ENCODE peak calls at places on chromosome 20, in nine cellular contexts. One of them, this sample, is unnamed.

GRCh38 chr20:23212011-23212410 is 125.9 kb upstream of the CD93 start:
- DNase-seq in NCI-H1048: no peak
- DNase-seq in stimulated activated CD4-positive, alpha-beta T cell treated with anti-CD3 and anti-CD28 coated beads, Interleukin-4, amount 100 ng/mL, for 1 hour: no peak
- DNase-seq in caudate nucleus: no peak
- DNase-seq in Ammon's horn: no peak
- DNase-seq in left lung: no peak
- DNase-seq in non-pigmented ciliary epithelial cell: no peak
- DNase-seq in fibroblast of pulmonary artery: no peak
- DNase-seq in activated CD4-positive, alpha-beta T cell treated with anti-CD3 and anti-CD28 coated beads, Interleukin-2, amount 10 ng/mL, durations not matched to agents 24 days and 14 days: no peak
- DNase-seq in this sample: no peak

GRCh38 chr20:62362590-62362940 is 4.5 kb downstream of the LAMA5 start:
- DNase-seq in NCI-H1048: no peak
- DNase-seq in stimulated activated CD4-positive, alpha-beta T cell treated with anti-CD3 and anti-CD28 coated beads, Interleukin-4, amount 100 ng/mL, for 1 hour: no peak
- DNase-seq in caudate nucleus: no peak
- DNase-seq in Ammon's horn: no peak
- DNase-seq in left lung: peak
- DNase-seq in non-pigmented ciliary epithelial cell: no peak
- DNase-seq in fibroblast of pulmonary artery: no peak
- DNase-seq in activated CD4-positive, alpha-beta T cell treated with anti-CD3 and anti-CD28 coated beads, Interleukin-2, amount 10 ng/mL, durations not matched to agents 24 days and 14 days: no peak
- DNase-seq in this sample: no peak

GRCh38 chr20:37265152-37265551 is 3.5 kb upstream of the GHRH start:
- DNase-seq in NCI-H1048: no peak
- DNase-seq in stimulated activated CD4-positive, alpha-beta T cell treated with anti-CD3 and anti-CD28 coated beads, Interleukin-4, amount 100 ng/mL, for 1 hour: no peak
- DNase-seq in caudate nucleus: no peak
- DNase-seq in Ammon's horn: no peak
- DNase-seq in left lung: no peak
- DNase-seq in non-pigmented ciliary epithelial cell: no peak
- DNase-seq in fibroblast of pulmonary artery: no peak
- DNase-seq in activated CD4-positive, alpha-beta T cell treated with anti-CD3 and anti-CD28 coated beads, Interleukin-2, amount 10 ng/mL, durations not matched to agents 24 days and 14 days: peak
- DNase-seq in this sample: no peak

GRCh38 chr20:50071039-50071888 is 41.7 kb downstream of the UBE2V1 start:
- DNase-seq in NCI-H1048: peak
- DNase-seq in stimulated activated CD4-positive, alpha-beta T cell treated with anti-CD3 and anti-CD28 coated beads, Interleukin-4, amount 100 ng/mL, for 1 hour: peak
- DNase-seq in caudate nucleus: peak
- DNase-seq in Ammon's horn: peak
- DNase-seq in left lung: peak
- DNase-seq in non-pigmented ciliary epithelial cell: no peak
- DNase-seq in fibroblast of pulmonary artery: peak
- DNase-seq in activated CD4-positive, alpha-beta T cell treated with anti-CD3 and anti-CD28 coated beads, Interleukin-2, amount 10 ng/mL, durations not matched to agents 24 days and 14 days: peak
- DNase-seq in this sample: peak

GRCh38 chr20:41139227-41140093 is 2.1 kb downstream of the PLCG1 start:
- DNase-seq in NCI-H1048: no peak
- DNase-seq in stimulated activated CD4-positive, alpha-beta T cell treated with anti-CD3 and anti-CD28 coated beads, Interleukin-4, amount 100 ng/mL, for 1 hour: no peak
- DNase-seq in caudate nucleus: no peak
- DNase-seq in Ammon's horn: peak
- DNase-seq in left lung: peak
- DNase-seq in non-pigmented ciliary epithelial cell: no peak
- DNase-seq in fibroblast of pulmonary artery: no peak
- DNase-seq in activated CD4-positive, alpha-beta T cell treated with anti-CD3 and anti-CD28 coated beads, Interleukin-2, amount 10 ng/mL, durations not matched to agents 24 days and 14 days: peak
- DNase-seq in this sample: no peak

GRCh38 chr20:63066506-63067265 is 59.9 kb upstream of the BHLHE23 start:
- DNase-seq in NCI-H1048: no peak
- DNase-seq in stimulated activated CD4-positive, alpha-beta T cell treated with anti-CD3 and anti-CD28 coated beads, Interleukin-4, amount 100 ng/mL, for 1 hour: no peak
- DNase-seq in caudate nucleus: no peak
- DNase-seq in Ammon's horn: no peak
- DNase-seq in left lung: no peak
- DNase-seq in non-pigmented ciliary epithelial cell: no peak
- DNase-seq in fibroblast of pulmonary artery: no peak
- DNase-seq in activated CD4-positive, alpha-beta T cell treated with anti-CD3 and anti-CD28 coated beads, Interleukin-2, amount 10 ng/mL, durations not matched to agents 24 days and 14 days: no peak
- DNase-seq in this sample: no peak

GRCh38 chr20:6708010-6708409 is 59.5 kb upstream of the BMP2 start:
- DNase-seq in NCI-H1048: no peak
- DNase-seq in stimulated activated CD4-positive, alpha-beta T cell treated with anti-CD3 and anti-CD28 coated beads, Interleukin-4, amount 100 ng/mL, for 1 hour: no peak
- DNase-seq in caudate nucleus: no peak
- DNase-seq in Ammon's horn: no peak
- DNase-seq in left lung: peak
- DNase-seq in non-pigmented ciliary epithelial cell: no peak
- DNase-seq in fibroblast of pulmonary artery: peak
- DNase-seq in activated CD4-positive, alpha-beta T cell treated with anti-CD3 and anti-CD28 coated beads, Interleukin-2, amount 10 ng/mL, durations not matched to agents 24 days and 14 days: no peak
- DNase-seq in this sample: no peak

GRCh38 chr20:34907616-34908469 is 31.4 kb downstream of the ACSS2 start:
- DNase-seq in NCI-H1048: peak
- DNase-seq in stimulated activated CD4-positive, alpha-beta T cell treated with anti-CD3 and anti-CD28 coated beads, Interleukin-4, amount 100 ng/mL, for 1 hour: no peak
- DNase-seq in caudate nucleus: no peak
- DNase-seq in Ammon's horn: peak
- DNase-seq in left lung: peak
- DNase-seq in non-pigmented ciliary epithelial cell: no peak
- DNase-seq in fibroblast of pulmonary artery: peak
- DNase-seq in activated CD4-positive, alpha-beta T cell treated with anti-CD3 and anti-CD28 coated beads, Interleukin-2, amount 10 ng/mL, durations not matched to agents 24 days and 14 days: no peak
- DNase-seq in this sample: peak

GRCh38 chr20:9500121-9500911 is 14.1 kb upstream of the LAMP5 start:
- DNase-seq in NCI-H1048: no peak
- DNase-seq in stimulated activated CD4-positive, alpha-beta T cell treated with anti-CD3 and anti-CD28 coated beads, Interleukin-4, amount 100 ng/mL, for 1 hour: no peak
- DNase-seq in caudate nucleus: no peak
- DNase-seq in Ammon's horn: peak
- DNase-seq in left lung: peak
- DNase-seq in non-pigmented ciliary epithelial cell: no peak
- DNase-seq in fibroblast of pulmonary artery: no peak
- DNase-seq in activated CD4-positive, alpha-beta T cell treated with anti-CD3 and anti-CD28 coated beads, Interleukin-2, amount 10 ng/mL, durations not matched to agents 24 days and 14 days: no peak
- DNase-seq in this sample: no peak

GRCh38 chr20:23298155-23298554 is 52.4 kb upstream of the NXT1 start:
- DNase-seq in NCI-H1048: no peak
- DNase-seq in stimulated activated CD4-positive, alpha-beta T cell treated with anti-CD3 and anti-CD28 coated beads, Interleukin-4, amount 100 ng/mL, for 1 hour: no peak
- DNase-seq in caudate nucleus: no peak
- DNase-seq in Ammon's horn: no peak
- DNase-seq in left lung: no peak
- DNase-seq in non-pigmented ciliary epithelial cell: no peak
- DNase-seq in fibroblast of pulmonary artery: no peak
- DNase-seq in activated CD4-positive, alpha-beta T cell treated with anti-CD3 and anti-CD28 coated beads, Interleukin-2, amount 10 ng/mL, durations not matched to agents 24 days and 14 days: no peak
- DNase-seq in this sample: no peak

GRCh38 chr20:46558511-46558959 is 8.1 kb upstream of the OCSTAMP start:
- DNase-seq in NCI-H1048: no peak
- DNase-seq in stimulated activated CD4-positive, alpha-beta T cell treated with anti-CD3 and anti-CD28 coated beads, Interleukin-4, amount 100 ng/mL, for 1 hour: peak
- DNase-seq in caudate nucleus: no peak
- DNase-seq in Ammon's horn: peak
- DNase-seq in left lung: no peak
- DNase-seq in non-pigmented ciliary epithelial cell: peak
- DNase-seq in fibroblast of pulmonary artery: peak
- DNase-seq in activated CD4-positive, alpha-beta T cell treated with anti-CD3 and anti-CD28 coated beads, Interleukin-2, amount 10 ng/mL, durations not matched to agents 24 days and 14 days: peak
- DNase-seq in this sample: peak

GRCh38 chr20:35702051-35702823 is 3.0 kb downstream of the ROMO1 start:
- DNase-seq in NCI-H1048: no peak
- DNase-seq in stimulated activated CD4-positive, alpha-beta T cell treated with anti-CD3 and anti-CD28 coated beads, Interleukin-4, amount 100 ng/mL, for 1 hour: no peak
- DNase-seq in caudate nucleus: no peak
- DNase-seq in Ammon's horn: no peak
- DNase-seq in left lung: no peak
- DNase-seq in non-pigmented ciliary epithelial cell: no peak
- DNase-seq in fibroblast of pulmonary artery: no peak
- DNase-seq in activated CD4-positive, alpha-beta T cell treated with anti-CD3 and anti-CD28 coated beads, Interleukin-2, amount 10 ng/mL, durations not matched to agents 24 days and 14 days: no peak
- DNase-seq in this sample: peak

GRCh38 chr20:34938466-34939163 is 17.0 kb downstream of the GSS start:
- DNase-seq in NCI-H1048: no peak
- DNase-seq in stimulated activated CD4-positive, alpha-beta T cell treated with anti-CD3 and anti-CD28 coated beads, Interleukin-4, amount 100 ng/mL, for 1 hour: no peak
- DNase-seq in caudate nucleus: peak
- DNase-seq in Ammon's horn: peak
- DNase-seq in left lung: peak
- DNase-seq in non-pigmented ciliary epithelial cell: no peak
- DNase-seq in fibroblast of pulmonary artery: no peak
- DNase-seq in activated CD4-positive, alpha-beta T cell treated with anti-CD3 and anti-CD28 coated beads, Interleukin-2, amount 10 ng/mL, durations not matched to agents 24 days and 14 days: no peak
- DNase-seq in this sample: no peak

GRCh38 chr20:63692436-63693078 is 3.9 kb upstream of the TNFRSF6B start:
- DNase-seq in NCI-H1048: no peak
- DNase-seq in stimulated activated CD4-positive, alpha-beta T cell treated with anti-CD3 and anti-CD28 coated beads, Interleukin-4, amount 100 ng/mL, for 1 hour: no peak
- DNase-seq in caudate nucleus: no peak
- DNase-seq in Ammon's horn: no peak
- DNase-seq in left lung: no peak
- DNase-seq in non-pigmented ciliary epithelial cell: no peak
- DNase-seq in fibroblast of pulmonary artery: no peak
- DNase-seq in activated CD4-positive, alpha-beta T cell treated with anti-CD3 and anti-CD28 coated beads, Interleukin-2, amount 10 ng/mL, durations not matched to agents 24 days and 14 days: no peak
- DNase-seq in this sample: no peak

GRCh38 chr20:63094767-63095499 is 88.2 kb upstream of the BHLHE23 start:
- DNase-seq in NCI-H1048: no peak
- DNase-seq in stimulated activated CD4-positive, alpha-beta T cell treated with anti-CD3 and anti-CD28 coated beads, Interleukin-4, amount 100 ng/mL, for 1 hour: no peak
- DNase-seq in caudate nucleus: no peak
- DNase-seq in Ammon's horn: no peak
- DNase-seq in left lung: peak
- DNase-seq in non-pigmented ciliary epithelial cell: no peak
- DNase-seq in fibroblast of pulmonary artery: no peak
- DNase-seq in activated CD4-positive, alpha-beta T cell treated with anti-CD3 and anti-CD28 coated beads, Interleukin-2, amount 10 ng/mL, durations not matched to agents 24 days and 14 days: no peak
- DNase-seq in this sample: no peak